ENCODE peak calls at places on chromosome 9, in four cellular contexts. A is foreskin keratinocyte; D is A549; I is CD4-positive, alpha-beta memory T cell. U is an unnamed sample.

GRCh38 chr9:82332018-82332773 is 343.6 kb downstream of the SPATA31D1 start:
- DNase-seq in A (peak), D (peak), I (no peak), U (no peak)

GRCh38 chr9:128160603-128160987 is 530 bp downstream of the BBLN start:
- DNase-seq in A (no peak), D (no peak), I (peak), U (no peak)

GRCh38 chr9:109401169-109401989 is 80.5 kb upstream of the EPB41L4B start:
- DNase-seq in A (peak), D (peak), I (no peak), U (no peak)

GRCh38 chr9:127491516-127491915 is 40.2 kb downstream of the LRSAM1 start:
- DNase-seq in A (no peak), D (no peak), I (no peak), U (no peak)

GRCh38 chr9:99294850-99295461 is 72.9 kb downstream of the SEC61B start:
- DNase-seq in A (no peak), D (peak), I (no peak), U (no peak)

GRCh38 chr9:2120926-2121689 is 106.0 kb downstream of the SMARCA2 start:
- DNase-seq in A (peak), D (no peak), I (no peak), U (no peak)

GRCh38 chr9:37706290-37706689 is 47.3 kb upstream of the TRMT10B start:
- DNase-seq in A (no peak), D (no peak), I (no peak), U (no peak)

GRCh38 chr9:127445851-127446719 is 5.1 kb downstream of the RPL12 start:
- DNase-seq in A (peak), D (no peak), I (no peak), U (no peak)

GRCh38 chr9:70625078-70625477 is 210.6 kb upstream of the KLF9 start:
- DNase-seq in A (no peak), D (no peak), I (no peak), U (no peak)

GRCh38 chr9:134396258-134396742 is 70.0 kb downstream of the RXRA start:
- DNase-seq in A (no peak), D (no peak), I (peak), U (peak)

GRCh38 chr9:105188746-105189145 is 55.7 kb upstream of the SLC44A1 start:
- DNase-seq in A (no peak), D (no peak), I (no peak), U (no peak)

GRCh38 chr9:69955536-69956355 is 87.9 kb upstream of the MAMDC2 start:
- DNase-seq in A (no peak), D (no peak), I (no peak), U (no peak)

GRCh38 chr9:136578915-136579637 is 33.2 kb upstream of the NOTCH1 start:
- DNase-seq in A (no peak), D (no peak), I (peak), U (no peak)

GRCh38 chr9:98538626-98539031 is 170.1 kb downstream of the GABBR2 start:
- DNase-seq in A (no peak), D (no peak), I (no peak), U (no peak)

GRCh38 chr9:105067895-105068580 is 140.1 kb upstream of the ABCA1 start:
- DNase-seq in A (no peak), D (no peak), I (no peak), U (no peak)

GRCh38 chr9:109599131-109599530 is 101.0 kb upstream of the PTPN3 start:
- DNase-seq in A (no peak), D (no peak), I (no peak), U (no peak)

GRCh38 chr9:129887210-129888084 is 52.2 kb downstream of the USP20 start:
- DNase-seq in A (no peak), D (no peak), I (peak), U (peak)

GRCh38 chr9:95070549-95071021 is 246.9 kb downstream of the FANCC start:
- DNase-seq in A (no peak), D (no peak), I (no peak), U (no peak)

GRCh38 chr9:118223111-118223510 is 518.9 kb downstream of the TLR4 start:
- DNase-seq in A (no peak), D (no peak), I (no peak), U (no peak)

GRCh38 chr9:95107976-95108375 is 209.5 kb downstream of the FANCC start:
- DNase-seq in A (no peak), D (no peak), I (no peak), U (no peak)

GRCh38 chr9:94867281-94867841 is 140.9 kb downstream of the AOPEP start:
- DNase-seq in A (no peak), D (peak), I (no peak), U (no peak)

GRCh38 chr9:14086495-14086894 is 227.4 kb downstream of the NFIB start:
- DNase-seq in A (no peak), D (no peak), I (no peak), U (no peak)

GRCh38 chr9:95048225-95049087 is 269.1 kb downstream of the FANCC start:
- DNase-seq in A (no peak), D (no peak), I (peak), U (peak)

GRCh38 chr9:134559013-134559412 is 82.6 kb upstream of the COL5A1 start:
- DNase-seq in A (no peak), D (no peak), I (no peak), U (no peak)

GRCh38 chr9:14320272-14321245 is 6.6 kb upstream of the NFIB start:
- DNase-seq in A (peak), D (peak), I (no peak), U (no peak)

GRCh38 chr9:134434896-134435506 is 108.7 kb downstream of the RXRA start:
- DNase-seq in A (peak), D (peak), I (no peak), U (no peak)

GRCh38 chr9:77224750-77225312 is 47.5 kb downstream of the VPS13A start:
- DNase-seq in A (no peak), D (no peak), I (no peak), U (no peak)

GRCh38 chr9:104494808-104495207 is 9.3 kb upstream of the OR13F1 start:
- DNase-seq in A (no peak), D (no peak), I (no peak), U (no peak)

GRCh38 chr9:16928179-16928945 is 57.9 kb upstream of the BNC2 start:
- DNase-seq in A (no peak), D (no peak), I (no peak), U (no peak)

GRCh38 chr9:32423371-32423770 is 38.9 kb downstream of the ACO1 start:
- DNase-seq in A (no peak), D (no peak), I (no peak), U (no peak)

GRCh38 chr9:75046725-75047345 is 18.7 kb upstream of the CARNMT1 start:
- DNase-seq in A (no peak), D (no peak), I (no peak), U (no peak)

GRCh38 chr9:117763314-117763713 is 59.1 kb downstream of the TLR4 start:
- DNase-seq in A (peak), D (no peak), I (no peak), U (no peak)

GRCh38 chr9:131695366-131696162 is 44.3 kb downstream of the RAPGEF1 start:
- DNase-seq in A (no peak), D (no peak), I (no peak), U (no peak)
- H3K27ac ChIP-seq in A (no peak), D (no peak), I (no peak), U (no peak)

GRCh38 chr9:100440071-100440470 is 13.1 kb downstream of the MSANTD3 start:
- DNase-seq in A (no peak), D (no peak), I (no peak), U (no peak)
- H3K27ac ChIP-seq in A (no peak), D (no peak), I (no peak), U (no peak)

DNA sequence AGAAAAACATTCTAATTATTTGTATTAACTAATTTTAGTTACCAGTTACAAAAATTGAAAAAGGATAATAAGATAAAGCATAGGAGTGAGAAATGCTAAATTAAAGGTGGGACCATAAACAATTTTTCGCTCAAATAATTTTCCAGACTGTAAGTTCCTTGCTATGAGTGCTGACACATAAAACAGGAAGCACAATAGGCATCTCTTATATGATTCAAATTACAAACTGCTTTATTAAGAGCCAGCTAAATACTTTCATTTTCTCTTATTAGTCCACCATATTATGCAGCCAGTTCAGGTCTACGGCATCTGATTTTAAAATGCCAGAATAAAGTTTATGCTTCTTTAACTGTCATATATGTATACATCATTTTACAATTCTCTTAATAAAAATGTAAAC is 4.4 kb downstream of the RC3H2 start:
- DNase-seq in A (no peak), D (no peak), I (no peak), U (no peak)
- H3K27ac ChIP-seq in A (peak), D (no peak), I (peak), U (no peak)

DNA sequence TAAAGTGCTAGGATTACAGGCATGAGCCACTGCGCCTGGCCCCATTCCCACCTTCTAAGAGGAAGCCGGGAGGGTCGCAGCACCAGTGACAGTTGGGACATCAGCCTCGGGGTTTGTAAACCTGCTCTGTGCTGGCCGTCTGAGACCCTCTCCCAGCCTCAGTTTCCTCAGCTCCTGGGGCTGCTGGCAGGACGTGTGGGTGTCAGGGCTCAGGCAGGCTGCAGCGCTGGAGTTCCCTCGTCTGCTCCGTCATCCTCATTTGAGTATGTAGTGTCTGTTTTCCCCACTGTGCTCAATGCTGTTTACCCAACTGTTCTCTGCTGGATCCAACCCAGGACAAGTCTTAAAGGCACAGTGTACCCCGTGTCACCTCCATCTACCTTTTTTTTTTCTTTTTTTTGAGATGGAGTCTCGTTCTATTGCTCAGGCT is 2.0 kb upstream of the NINJ1 start:
- DNase-seq in A (no peak), D (no peak), I (no peak), U (no peak)
- H3K27ac ChIP-seq in A (no peak), D (peak), I (no peak), U (no peak)

DNA sequence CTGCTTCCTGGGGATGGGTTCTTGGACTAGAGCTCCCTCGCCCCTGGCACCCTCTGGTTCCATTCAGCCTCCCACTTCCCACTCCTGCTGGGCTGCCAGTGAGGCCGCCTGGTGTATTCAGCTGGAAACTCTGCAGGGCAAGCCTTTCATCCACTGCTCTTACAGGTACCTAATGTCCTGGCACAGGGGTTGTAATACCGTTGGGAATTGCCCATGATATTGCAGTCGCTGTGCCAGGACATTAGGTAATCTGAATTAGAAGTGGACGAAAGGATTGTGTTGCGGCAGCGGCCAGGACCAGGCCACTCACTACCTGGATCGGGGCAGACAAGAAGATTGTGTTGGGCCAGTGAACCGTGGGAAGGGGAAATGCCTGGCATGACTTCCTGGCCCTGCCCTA is 13.1 kb downstream of the TMOD1 start:
- DNase-seq in A (no peak), D (no peak), I (no peak), U (no peak)
- H3K27ac ChIP-seq in A (no peak), D (no peak), I (no peak), U (no peak)

GRCh38 chr9:89639367-89639795 is 34.6 kb downstream of the GADD45G start:
- DNase-seq in A (no peak), D (no peak), I (no peak), U (no peak)

GRCh38 chr9:89641980-89642379 is 37.2 kb downstream of the GADD45G start:
- DNase-seq in A (no peak), D (no peak), I (no peak), U (no peak)

GRCh38 chr9:89640391-89640790 is 35.6 kb downstream of the GADD45G start:
- DNase-seq in A (no peak), D (no peak), I (no peak), U (no peak)

GRCh38 chr9:89639961-89640360 is 35.1 kb downstream of the GADD45G start:
- DNase-seq in A (no peak), D (no peak), I (no peak), U (no peak)

GRCh38 chr9:89640801-89641200 is 36.0 kb downstream of the GADD45G start:
- DNase-seq in A (no peak), D (no peak), I (no peak), U (no peak)
- H3K27ac ChIP-seq in A (no peak), D (no peak), I (no peak), U (no peak)

DNA sequence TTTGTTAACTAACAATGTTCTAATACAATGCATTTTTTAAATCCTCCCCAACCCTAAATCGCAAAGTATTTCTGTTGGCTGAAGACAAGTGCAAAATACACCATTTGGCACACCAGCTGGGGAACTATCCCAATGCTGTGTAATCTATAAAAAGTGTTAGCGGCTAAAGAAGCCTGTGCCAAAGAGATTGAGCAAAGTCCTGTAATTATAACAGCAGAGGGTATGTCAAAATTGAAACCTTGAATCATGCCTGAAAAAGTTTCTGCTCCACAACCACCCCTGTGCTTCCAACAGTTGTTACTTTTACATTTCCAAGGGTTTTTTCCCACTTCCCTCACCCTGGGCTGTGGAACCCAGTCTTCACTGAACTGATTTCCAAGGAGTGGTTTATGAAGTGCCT is 83.1 kb upstream of the PLPP6 start:
- DNase-seq in A (no peak), D (no peak), I (no peak), U (no peak)
- H3K27ac ChIP-seq in A (no peak), D (no peak), I (no peak), U (no peak)

U was measured in CD4-positive, alpha-beta T cell.